ENCODE peak calls at places on chromosomes 12 and 14, in eight cellular contexts. One of them, this sample, is unnamed.

GRCh38 chr14:64788706-64789105 is 84.5 kb downstream of the PLEKHG3 start:
- DNase-seq in AG08395: peak
- DNase-seq in astrocyte of the cerebellum: peak
- DNase-seq in pancreas: no peak
- DNase-seq in T-helper 9 cell: no peak
- DNase-seq in GM12865: no peak
- DNase-seq in ecto neural progenitor cell: no peak
- DNase-seq in HT-29: no peak
- DNase-seq in this sample: peak

GRCh38 chr12:538731-539539 is 79.2 kb downstream of the B4GALNT3 start:
- DNase-seq in ecto neural progenitor cell: peak
- DNase-seq in astrocyte of the cerebellum: peak
- DNase-seq in HT-29: peak
- DNase-seq in GM12865: no peak
- DNase-seq in AG08395: peak
- DNase-seq in T-helper 9 cell: no peak
- DNase-seq in pancreas: peak
- DNase-seq in this sample: peak

GRCh38 chr14:106286697-106287290 is 760.4 kb downstream of the TMEM121 start:
- DNase-seq in ecto neural progenitor cell: no peak
- DNase-seq in astrocyte of the cerebellum: no peak
- DNase-seq in pancreas: no peak
- DNase-seq in GM12865: peak
- DNase-seq in HT-29: peak
- DNase-seq in T-helper 9 cell: peak
- DNase-seq in AG08395: no peak
- DNase-seq in this sample: no peak

GRCh38 chr12:34601689-34602088 is 579.4 kb downstream of the ALG10 start:
- DNase-seq in ecto neural progenitor cell: no peak
- DNase-seq in T-helper 9 cell: no peak
- DNase-seq in GM12865: no peak
- DNase-seq in pancreas: no peak
- DNase-seq in AG08395: no peak
- DNase-seq in HT-29: no peak
- DNase-seq in astrocyte of the cerebellum: no peak
- DNase-seq in this sample: no peak

GRCh38 chr14:96195441-96196081 is 9.1 kb upstream of the BDKRB2 start:
- DNase-seq in astrocyte of the cerebellum: no peak
- DNase-seq in AG08395: no peak
- DNase-seq in HT-29: no peak
- DNase-seq in pancreas: no peak
- DNase-seq in ecto neural progenitor cell: no peak
- DNase-seq in GM12865: no peak
- DNase-seq in T-helper 9 cell: no peak
- DNase-seq in this sample: no peak

GRCh38 chr12:111435661-111436201 is 30.0 kb downstream of the SH2B3 start:
- DNase-seq in T-helper 9 cell: no peak
- DNase-seq in pancreas: no peak
- DNase-seq in GM12865: peak
- DNase-seq in HT-29: no peak
- DNase-seq in ecto neural progenitor cell: no peak
- DNase-seq in astrocyte of the cerebellum: no peak
- DNase-seq in AG08395: no peak
- DNase-seq in this sample: no peak

GRCh38 chr14:71336488-71337192 is 429.4 kb downstream of the PCNX1 start:
- DNase-seq in ecto neural progenitor cell: no peak
- DNase-seq in AG08395: no peak
- DNase-seq in T-helper 9 cell: no peak
- DNase-seq in astrocyte of the cerebellum: no peak
- DNase-seq in GM12865: no peak
- DNase-seq in HT-29: peak
- DNase-seq in pancreas: no peak
- DNase-seq in this sample: no peak

GRCh38 chr14:56341766-56342418 is 223.7 kb downstream of the PELI2 start:
- DNase-seq in astrocyte of the cerebellum: no peak
- DNase-seq in GM12865: no peak
- DNase-seq in HT-29: no peak
- DNase-seq in pancreas: no peak
- DNase-seq in ecto neural progenitor cell: no peak
- DNase-seq in AG08395: no peak
- DNase-seq in T-helper 9 cell: no peak
- DNase-seq in this sample: peak

GRCh38 chr12:53380797-53381738 is 1.1 kb downstream of the SP1 start:
- DNase-seq in T-helper 9 cell: no peak
- DNase-seq in AG08395: no peak
- DNase-seq in HT-29: peak
- DNase-seq in ecto neural progenitor cell: peak
- DNase-seq in astrocyte of the cerebellum: no peak
- DNase-seq in pancreas: no peak
- DNase-seq in GM12865: no peak
- DNase-seq in this sample: peak

GRCh38 chr12:52828156-52829090 is 5.7 kb downstream of the KRT79 start:
- DNase-seq in GM12865: no peak
- DNase-seq in AG08395: no peak
- DNase-seq in astrocyte of the cerebellum: no peak
- DNase-seq in HT-29: no peak
- DNase-seq in pancreas: no peak
- DNase-seq in ecto neural progenitor cell: no peak
- DNase-seq in T-helper 9 cell: no peak
- DNase-seq in this sample: no peak

GRCh38 chr12:8081228-8081920 is 700 bp upstream of the NECAP1 start:
- DNase-seq in T-helper 9 cell: no peak
- DNase-seq in astrocyte of the cerebellum: no peak
- DNase-seq in pancreas: no peak
- DNase-seq in ecto neural progenitor cell: no peak
- DNase-seq in GM12865: peak
- DNase-seq in HT-29: peak
- DNase-seq in AG08395: no peak
- DNase-seq in this sample: no peak

GRCh38 chr12:120225852-120226640 is 25.1 kb upstream of the RPLP0 start:
- DNase-seq in GM12865: no peak
- DNase-seq in ecto neural progenitor cell: no peak
- DNase-seq in T-helper 9 cell: no peak
- DNase-seq in AG08395: no peak
- DNase-seq in pancreas: no peak
- DNase-seq in astrocyte of the cerebellum: no peak
- DNase-seq in HT-29: peak
- DNase-seq in this sample: no peak

GRCh38 chr12:125092872-125093680 is 27.8 kb downstream of the AACS start:
- DNase-seq in astrocyte of the cerebellum: no peak
- DNase-seq in ecto neural progenitor cell: no peak
- DNase-seq in AG08395: peak
- DNase-seq in GM12865: no peak
- DNase-seq in pancreas: no peak
- DNase-seq in T-helper 9 cell: no peak
- DNase-seq in HT-29: peak
- DNase-seq in this sample: peak

GRCh38 chr14:95140060-95140858 is 17.1 kb downstream of the DICER1 start:
- DNase-seq in T-helper 9 cell: no peak
- DNase-seq in ecto neural progenitor cell: no peak
- DNase-seq in astrocyte of the cerebellum: no peak
- DNase-seq in AG08395: peak
- DNase-seq in HT-29: no peak
- DNase-seq in pancreas: no peak
- DNase-seq in GM12865: no peak
- DNase-seq in this sample: no peak

GRCh38 chr14:65832431-65833253 is 420.1 kb downstream of the FUT8 start:
- DNase-seq in HT-29: no peak
- DNase-seq in ecto neural progenitor cell: no peak
- DNase-seq in pancreas: no peak
- DNase-seq in GM12865: no peak
- DNase-seq in T-helper 9 cell: no peak
- DNase-seq in AG08395: peak
- DNase-seq in astrocyte of the cerebellum: no peak
- DNase-seq in this sample: peak

GRCh38 chr14:51430600-51430999 is 190.6 kb downstream of the TMX1 start:
- DNase-seq in T-helper 9 cell: no peak
- DNase-seq in HT-29: no peak
- DNase-seq in pancreas: no peak
- DNase-seq in GM12865: no peak
- DNase-seq in AG08395: no peak
- DNase-seq in astrocyte of the cerebellum: peak
- DNase-seq in ecto neural progenitor cell: no peak
- DNase-seq in this sample: peak

GRCh38 chr12:124391340-124392261 is 96.7 kb downstream of the RFLNA start:
- DNase-seq in ecto neural progenitor cell: no peak
- DNase-seq in pancreas: no peak
- DNase-seq in GM12865: peak
- DNase-seq in AG08395: peak
- DNase-seq in astrocyte of the cerebellum: no peak
- DNase-seq in HT-29: peak
- DNase-seq in T-helper 9 cell: peak
- DNase-seq in this sample: peak

GRCh38 chr12:57342207-57342691 is 88.6 kb downstream of the R3HDM2 start:
- DNase-seq in ecto neural progenitor cell: peak
- DNase-seq in HT-29: no peak
- DNase-seq in GM12865: no peak
- DNase-seq in AG08395: no peak
- DNase-seq in T-helper 9 cell: no peak
- DNase-seq in astrocyte of the cerebellum: no peak
- DNase-seq in pancreas: no peak
- DNase-seq in this sample: peak

GRCh38 chr14:66982247-66982646 is 207.0 kb upstream of the GARIN2 start:
- DNase-seq in ecto neural progenitor cell: no peak
- DNase-seq in HT-29: no peak
- DNase-seq in T-helper 9 cell: no peak
- DNase-seq in AG08395: no peak
- DNase-seq in astrocyte of the cerebellum: no peak
- DNase-seq in GM12865: no peak
- DNase-seq in pancreas: no peak
- DNase-seq in this sample: no peak

GRCh38 chr12:22709292-22709691 is 84.3 kb downstream of the ETNK1 start:
- DNase-seq in HT-29: peak
- DNase-seq in AG08395: peak
- DNase-seq in T-helper 9 cell: no peak
- DNase-seq in GM12865: peak
- DNase-seq in astrocyte of the cerebellum: peak
- DNase-seq in pancreas: no peak
- DNase-seq in ecto neural progenitor cell: no peak
- DNase-seq in this sample: peak

GRCh38 chr14:77376380-77376770 is 519 bp downstream of the TMED8 start:
- DNase-seq in pancreas: no peak
- DNase-seq in GM12865: peak
- DNase-seq in T-helper 9 cell: peak
- DNase-seq in astrocyte of the cerebellum: no peak
- DNase-seq in ecto neural progenitor cell: no peak
- DNase-seq in AG08395: peak
- DNase-seq in HT-29: no peak
- DNase-seq in this sample: peak

GRCh38 chr12:65614259-65614658 is 210.0 kb upstream of the HMGA2 start:
- DNase-seq in astrocyte of the cerebellum: no peak
- DNase-seq in ecto neural progenitor cell: no peak
- DNase-seq in GM12865: no peak
- DNase-seq in pancreas: no peak
- DNase-seq in AG08395: no peak
- DNase-seq in T-helper 9 cell: no peak
- DNase-seq in HT-29: no peak
- DNase-seq in this sample: no peak

GRCh38 chr12:99549651-99550050 is 97.9 kb upstream of the GARIN6 start:
- DNase-seq in ecto neural progenitor cell: no peak
- DNase-seq in T-helper 9 cell: no peak
- DNase-seq in AG08395: no peak
- DNase-seq in HT-29: no peak
- DNase-seq in pancreas: no peak
- DNase-seq in astrocyte of the cerebellum: no peak
- DNase-seq in GM12865: no peak
- DNase-seq in this sample: no peak

GRCh38 chr12:63821781-63822251 is 22.7 kb upstream of the SRGAP1 start:
- DNase-seq in AG08395: no peak
- DNase-seq in HT-29: no peak
- DNase-seq in T-helper 9 cell: no peak
- DNase-seq in ecto neural progenitor cell: no peak
- DNase-seq in pancreas: no peak
- DNase-seq in astrocyte of the cerebellum: no peak
- DNase-seq in GM12865: no peak
- DNase-seq in this sample: peak

GRCh38 chr12:93229494-93230310 is 148.0 kb upstream of the NUDT4 start:
- DNase-seq in GM12865: no peak
- DNase-seq in HT-29: peak
- DNase-seq in T-helper 9 cell: no peak
- DNase-seq in astrocyte of the cerebellum: no peak
- DNase-seq in ecto neural progenitor cell: no peak
- DNase-seq in AG08395: peak
- DNase-seq in pancreas: no peak
- DNase-seq in this sample: peak

GRCh38 chr12:13144266-13144828 is 40.9 kb upstream of the GSG1 start:
- DNase-seq in HT-29: no peak
- DNase-seq in AG08395: no peak
- DNase-seq in astrocyte of the cerebellum: no peak
- DNase-seq in GM12865: no peak
- DNase-seq in ecto neural progenitor cell: no peak
- DNase-seq in T-helper 9 cell: no peak
- DNase-seq in pancreas: no peak
- DNase-seq in this sample: no peak

GRCh38 chr14:37497422-37497821 is 97.6 kb downstream of the FOXA1 start:
- DNase-seq in astrocyte of the cerebellum: no peak
- DNase-seq in T-helper 9 cell: no peak
- DNase-seq in ecto neural progenitor cell: no peak
- DNase-seq in HT-29: no peak
- DNase-seq in pancreas: no peak
- DNase-seq in AG08395: no peak
- DNase-seq in GM12865: no peak
- DNase-seq in this sample: no peak

GRCh38 chr12:39427360-39427808 is 15.5 kb downstream of the KIF21A start:
- DNase-seq in pancreas: no peak
- DNase-seq in T-helper 9 cell: no peak
- DNase-seq in AG08395: no peak
- DNase-seq in HT-29: no peak
- DNase-seq in ecto neural progenitor cell: no peak
- DNase-seq in GM12865: no peak
- DNase-seq in astrocyte of the cerebellum: no peak
- DNase-seq in this sample: no peak

GRCh38 chr14:64960762-64961276 is 11.3 kb downstream of the RAB15 start:
- DNase-seq in AG08395: no peak
- DNase-seq in astrocyte of the cerebellum: no peak
- DNase-seq in HT-29: peak
- DNase-seq in ecto neural progenitor cell: no peak
- DNase-seq in T-helper 9 cell: no peak
- DNase-seq in pancreas: peak
- DNase-seq in GM12865: no peak
- DNase-seq in this sample: no peak

GRCh38 chr14:68741839-68742470 is 50.9 kb downstream of the ZFP36L1 start:
- DNase-seq in pancreas: no peak
- DNase-seq in GM12865: peak
- DNase-seq in ecto neural progenitor cell: no peak
- DNase-seq in AG08395: no peak
- DNase-seq in astrocyte of the cerebellum: no peak
- DNase-seq in HT-29: no peak
- DNase-seq in T-helper 9 cell: no peak
- DNase-seq in this sample: no peak

GRCh38 chr12:27762757-27763156 is 17.3 kb upstream of the KLHL42 start:
- DNase-seq in ecto neural progenitor cell: no peak
- DNase-seq in AG08395: no peak
- DNase-seq in GM12865: peak
- DNase-seq in HT-29: no peak
- DNase-seq in astrocyte of the cerebellum: no peak
- DNase-seq in pancreas: no peak
- DNase-seq in T-helper 9 cell: no peak
- DNase-seq in this sample: no peak

GRCh38 chr12:98418357-98419075 is 96.9 kb upstream of the TMPO start:
- DNase-seq in AG08395: peak
- DNase-seq in ecto neural progenitor cell: peak
- DNase-seq in GM12865: peak
- DNase-seq in pancreas: peak
- DNase-seq in HT-29: peak
- DNase-seq in T-helper 9 cell: no peak
- DNase-seq in astrocyte of the cerebellum: peak
- DNase-seq in this sample: peak

GRCh38 chr14:55706341-55706684 is 126.3 kb downstream of the KTN1 start:
- DNase-seq in ecto neural progenitor cell: no peak
- DNase-seq in astrocyte of the cerebellum: no peak
- DNase-seq in pancreas: no peak
- DNase-seq in T-helper 9 cell: no peak
- DNase-seq in HT-29: no peak
- DNase-seq in GM12865: no peak
- DNase-seq in AG08395: no peak
- DNase-seq in this sample: no peak

GRCh38 chr12:49325606-49326005 is 2.6 kb downstream of the TROAP start:
- DNase-seq in ecto neural progenitor cell: no peak
- DNase-seq in pancreas: no peak
- DNase-seq in astrocyte of the cerebellum: no peak
- DNase-seq in T-helper 9 cell: no peak
- DNase-seq in HT-29: no peak
- DNase-seq in AG08395: no peak
- DNase-seq in GM12865: no peak
- DNase-seq in this sample: no peak